ENCODE peak calls at places on chromosome 14, in seven cellular contexts. J, G, K, S, W, Q and M are unnamed samples.

GRCh38 chr14:74979029-74979428 is 23.6 kb upstream of the PGF start:
- DNase-seq in J (no peak), G (peak; percentile 28), K (no peak), S (no peak), W (no peak), Q (no peak), M (no peak)

GRCh38 chr14:23910081-23910875 is 43.3 kb upstream of the DHRS4 start:
- DNase-seq in J (peak; percentile 54), G (peak; percentile 86), K (peak; percentile 38), S (peak; percentile 88), W (peak; percentile 35), Q (no peak), M (peak; percentile 32)

GRCh38 chr14:103705158-103705523 is 10.1 kb downstream of the XRCC3 start:
- DNase-seq in J (no peak), G (no peak), K (no peak), S (no peak), W (no peak), Q (no peak), M (peak; percentile 40)

GRCh38 chr14:28652782-28653181 is 113.8 kb upstream of the FOXG1 start:
- DNase-seq in J (no peak), G (no peak), K (no peak), S (no peak), W (no peak), Q (no peak), M (no peak)

GRCh38 chr14:93752980-93753561 is 35.2 kb downstream of the PRIMA1 start:
- DNase-seq in J (no peak), G (no peak), K (no peak), S (no peak), W (no peak), Q (no peak), M (no peak)

GRCh38 chr14:95531473-95531872 is 3.4 kb upstream of the GLRX5 start:
- DNase-seq in J (no peak), G (no peak), K (no peak), S (no peak), W (no peak), Q (no peak), M (no peak)

GRCh38 chr14:37116933-37117844 is 55.2 kb downstream of the SLC25A21 start:
- DNase-seq in J (no peak), G (no peak), K (no peak), S (peak; percentile 22), W (no peak), Q (no peak), M (no peak)

GRCh38 chr14:104376202-104377140 is 203.1 kb upstream of the C14orf180 start:
- DNase-seq in J (no peak), G (no peak), K (no peak), S (no peak), W (no peak), Q (no peak), M (no peak)

GRCh38 chr14:31154956-31155355 is 52.6 kb downstream of the HECTD1 start:
- DNase-seq in J (no peak), G (no peak), K (no peak), S (no peak), W (no peak), Q (no peak), M (no peak)

GRCh38 chr14:70086685-70087379 is 101.9 kb downstream of the SLC8A3 start:
- DNase-seq in J (peak; percentile 11), G (no peak), K (no peak), S (peak; percentile 31), W (peak; percentile 8), Q (no peak), M (peak; percentile 51)

GRCh38 chr14:94681300-94682060 is 69.3 kb downstream of the SERPINA3 start:
- DNase-seq in J (peak; percentile 15), G (peak; percentile 77), K (no peak), S (peak; percentile 63), W (peak; percentile 68), Q (no peak), M (peak; percentile 31)